ENCODE peak calls at places on chromosome 18, in ten cellular contexts. One of them, this sample, is unnamed. For H3K4me1, the result is how much of the 10 kb centered on the place peaks cover.

GRCh38 chr18:11008544-11008943 is 140.8 kb downstream of the PIEZO2 start:
- DNase-seq in A549: no peak
- DNase-seq in uterus: no peak
- DNase-seq in left ventricle myocardium inferior: no peak
- DNase-seq in PC-9: no peak
- DNase-seq in IMR-90: no peak
- DNase-seq in endodermal cell: no peak
- DNase-seq in osteoblast: no peak
- DNase-seq in MM.1S: no peak
- DNase-seq in CD8-positive, alpha-beta T cell: no peak
- DNase-seq in this sample: no peak

GRCh38 chr18:63321291-63321690 is 1.7 kb upstream of the BCL2 start:
- DNase-seq in A549: no peak
- DNase-seq in uterus: no peak
- DNase-seq in left ventricle myocardium inferior: no peak
- DNase-seq in PC-9: no peak
- DNase-seq in IMR-90: no peak
- DNase-seq in endodermal cell: no peak
- DNase-seq in osteoblast: no peak
- DNase-seq in MM.1S: no peak
- DNase-seq in CD8-positive, alpha-beta T cell: no peak
- DNase-seq in this sample: no peak

GRCh38 chr18:63788447-63789096 is 13.4 kb downstream of the SERPINB7 start:
- DNase-seq in A549: peak
- DNase-seq in uterus: no peak
- DNase-seq in left ventricle myocardium inferior: no peak
- DNase-seq in PC-9: peak
- DNase-seq in IMR-90: peak
- DNase-seq in endodermal cell: no peak
- DNase-seq in osteoblast: peak
- DNase-seq in MM.1S: no peak
- DNase-seq in CD8-positive, alpha-beta T cell: peak
- DNase-seq in this sample: peak

GRCh38 chr18:43805646-43806194 is 528.4 kb upstream of the SYT4 start:
- DNase-seq in A549: no peak
- DNase-seq in uterus: no peak
- DNase-seq in left ventricle myocardium inferior: no peak
- DNase-seq in PC-9: no peak
- DNase-seq in IMR-90: no peak
- DNase-seq in endodermal cell: no peak
- DNase-seq in osteoblast: no peak
- DNase-seq in MM.1S: no peak
- DNase-seq in CD8-positive, alpha-beta T cell: no peak
- DNase-seq in this sample: no peak

GRCh38 chr18:8963876-8964275 is 138.6 kb upstream of the NDUFV2 start:
- DNase-seq in A549: no peak
- DNase-seq in uterus: no peak
- DNase-seq in left ventricle myocardium inferior: no peak
- DNase-seq in PC-9: no peak
- DNase-seq in IMR-90: no peak
- DNase-seq in endodermal cell: no peak
- DNase-seq in osteoblast: no peak
- DNase-seq in MM.1S: no peak
- DNase-seq in CD8-positive, alpha-beta T cell: no peak
- DNase-seq in this sample: no peak

GRCh38 chr18:5546660-5547059 is 2.9 kb upstream of the EPB41L3 start:
- DNase-seq in A549: no peak
- DNase-seq in uterus: no peak
- DNase-seq in left ventricle myocardium inferior: no peak
- DNase-seq in PC-9: no peak
- DNase-seq in IMR-90: peak
- DNase-seq in endodermal cell: peak
- DNase-seq in osteoblast: no peak
- DNase-seq in MM.1S: no peak
- DNase-seq in CD8-positive, alpha-beta T cell: no peak
- DNase-seq in this sample: peak

GRCh38 chr18:11179959-11180519 is 30.7 kb upstream of the PIEZO2 start:
- DNase-seq in A549: no peak
- DNase-seq in uterus: no peak
- DNase-seq in left ventricle myocardium inferior: no peak
- DNase-seq in PC-9: no peak
- DNase-seq in IMR-90: no peak
- DNase-seq in endodermal cell: no peak
- DNase-seq in osteoblast: no peak
- DNase-seq in MM.1S: no peak
- DNase-seq in CD8-positive, alpha-beta T cell: no peak
- DNase-seq in this sample: no peak

GRCh38 chr18:40841473-40841872 is 1113.6 kb upstream of the PIK3C3 start:
- DNase-seq in A549: no peak
- DNase-seq in uterus: no peak
- DNase-seq in left ventricle myocardium inferior: no peak
- DNase-seq in PC-9: no peak
- DNase-seq in IMR-90: peak
- DNase-seq in endodermal cell: no peak
- DNase-seq in osteoblast: no peak
- DNase-seq in MM.1S: no peak
- DNase-seq in CD8-positive, alpha-beta T cell: no peak
- DNase-seq in this sample: peak

GRCh38 chr18:30712383-30712782 is 330.2 kb downstream of the DSC3 start:
- DNase-seq in A549: no peak
- DNase-seq in uterus: no peak
- DNase-seq in left ventricle myocardium inferior: no peak
- DNase-seq in PC-9: no peak
- DNase-seq in IMR-90: no peak
- DNase-seq in endodermal cell: no peak
- DNase-seq in osteoblast: no peak
- DNase-seq in MM.1S: peak
- DNase-seq in CD8-positive, alpha-beta T cell: no peak
- DNase-seq in this sample: no peak

GRCh38 chr18:53625997-53626599 is 598.4 kb downstream of the MBD2 start:
- DNase-seq in A549: no peak
- DNase-seq in uterus: no peak
- DNase-seq in left ventricle myocardium inferior: no peak
- DNase-seq in PC-9: no peak
- DNase-seq in IMR-90: no peak
- DNase-seq in endodermal cell: peak
- DNase-seq in osteoblast: no peak
- DNase-seq in MM.1S: no peak
- DNase-seq in CD8-positive, alpha-beta T cell: no peak
- DNase-seq in this sample: no peak

GRCh38 chr18:36321636-36322407 is 24.3 kb downstream of the FHOD3 start:
- DNase-seq in A549: no peak
- DNase-seq in uterus: no peak
- DNase-seq in left ventricle myocardium inferior: no peak
- DNase-seq in PC-9: peak
- DNase-seq in IMR-90: peak
- DNase-seq in endodermal cell: peak
- DNase-seq in osteoblast: no peak
- DNase-seq in MM.1S: no peak
- DNase-seq in CD8-positive, alpha-beta T cell: no peak
- DNase-seq in this sample: no peak

GRCh38 chr18:7117390-7118355 is at the start of gene LAMA1:
- DNase-seq in A549: no peak
- DNase-seq in uterus: no peak
- DNase-seq in left ventricle myocardium inferior: no peak
- DNase-seq in PC-9: no peak
- DNase-seq in IMR-90: peak
- DNase-seq in endodermal cell: peak
- DNase-seq in osteoblast: peak
- DNase-seq in MM.1S: no peak
- DNase-seq in CD8-positive, alpha-beta T cell: no peak
- DNase-seq in this sample: no peak

GRCh38 chr18:63949068-63949737 is at the start of gene HMSD:
- DNase-seq in A549: peak
- DNase-seq in uterus: no peak
- DNase-seq in left ventricle myocardium inferior: peak
- DNase-seq in PC-9: no peak
- DNase-seq in IMR-90: no peak
- DNase-seq in endodermal cell: peak
- DNase-seq in osteoblast: peak
- DNase-seq in MM.1S: peak
- DNase-seq in CD8-positive, alpha-beta T cell: peak
- DNase-seq in this sample: peak

GRCh38 chr18:78875268-78875997 is 104.2 kb upstream of the SALL3 start:
- DNase-seq in A549: no peak
- DNase-seq in uterus: no peak
- DNase-seq in left ventricle myocardium inferior: no peak
- DNase-seq in PC-9: no peak
- DNase-seq in IMR-90: no peak
- DNase-seq in endodermal cell: peak
- DNase-seq in osteoblast: no peak
- DNase-seq in MM.1S: no peak
- DNase-seq in CD8-positive, alpha-beta T cell: peak
- DNase-seq in this sample: no peak

GRCh38 chr18:8808001-8808400 is 102.6 kb downstream of the MTCL1 start:
- DNase-seq in A549: no peak
- DNase-seq in uterus: no peak
- DNase-seq in left ventricle myocardium inferior: no peak
- DNase-seq in PC-9: no peak
- DNase-seq in IMR-90: peak
- DNase-seq in endodermal cell: no peak
- DNase-seq in osteoblast: no peak
- DNase-seq in MM.1S: no peak
- DNase-seq in CD8-positive, alpha-beta T cell: no peak
- DNase-seq in this sample: no peak

GRCh38 chr18:77166523-77166922 is 33.9 kb upstream of the MBP start:
- DNase-seq in A549: no peak
- DNase-seq in uterus: no peak
- DNase-seq in left ventricle myocardium inferior: no peak
- DNase-seq in PC-9: no peak
- DNase-seq in IMR-90: no peak
- DNase-seq in endodermal cell: no peak
- DNase-seq in osteoblast: peak
- DNase-seq in MM.1S: no peak
- DNase-seq in CD8-positive, alpha-beta T cell: no peak
- DNase-seq in this sample: no peak

GRCh38 chr18:12880532-12880892 is 3.5 kb downstream of the PTPN2 start:
- DNase-seq in A549: no peak
- DNase-seq in uterus: no peak
- DNase-seq in left ventricle myocardium inferior: no peak
- DNase-seq in PC-9: no peak
- DNase-seq in IMR-90: no peak
- DNase-seq in endodermal cell: no peak
- DNase-seq in osteoblast: no peak
- DNase-seq in MM.1S: no peak
- DNase-seq in CD8-positive, alpha-beta T cell: no peak
- DNase-seq in this sample: no peak

GRCh38 chr18:24427484-24427883 is 1.0 kb downstream of the IMPACT start:
- DNase-seq in A549: no peak
- DNase-seq in uterus: no peak
- DNase-seq in left ventricle myocardium inferior: no peak
- DNase-seq in PC-9: no peak
- DNase-seq in IMR-90: peak
- DNase-seq in endodermal cell: peak
- DNase-seq in osteoblast: peak
- DNase-seq in MM.1S: no peak
- DNase-seq in CD8-positive, alpha-beta T cell: no peak
- DNase-seq in this sample: no peak

GRCh38 chr18:43060020-43060419 is 55.5 kb downstream of the RIT2 start:
- DNase-seq in A549: no peak
- DNase-seq in uterus: no peak
- DNase-seq in left ventricle myocardium inferior: no peak
- DNase-seq in PC-9: peak
- DNase-seq in IMR-90: no peak
- DNase-seq in endodermal cell: no peak
- DNase-seq in osteoblast: no peak
- DNase-seq in MM.1S: no peak
- DNase-seq in CD8-positive, alpha-beta T cell: no peak
- DNase-seq in this sample: no peak

GRCh38 chr18:58846325-58846724 is 18.4 kb upstream of the ZNF532 start:
- DNase-seq in A549: no peak
- DNase-seq in uterus: no peak
- DNase-seq in left ventricle myocardium inferior: no peak
- DNase-seq in PC-9: no peak
- DNase-seq in IMR-90: no peak
- DNase-seq in endodermal cell: no peak
- DNase-seq in osteoblast: no peak
- DNase-seq in MM.1S: no peak
- DNase-seq in CD8-positive, alpha-beta T cell: no peak
- DNase-seq in this sample: no peak
- H3K4me1 ChIP-seq in A549: under half
- H3K4me1 ChIP-seq in uterus: under half
- H3K4me1 ChIP-seq in left ventricle myocardium inferior: under half
- H3K4me1 ChIP-seq in PC-9: under half
- H3K4me1 ChIP-seq in IMR-90: under half
- H3K4me1 ChIP-seq in endodermal cell: under half
- H3K4me1 ChIP-seq in osteoblast: under half
- H3K4me1 ChIP-seq in MM.1S: under half
- H3K4me1 ChIP-seq in CD8-positive, alpha-beta T cell: under half
- H3K4me1 ChIP-seq in this sample: under half

GRCh38 chr18:67463829-67464228 is 52.7 kb downstream of the DSEL start:
- DNase-seq in A549: no peak
- DNase-seq in uterus: no peak
- DNase-seq in left ventricle myocardium inferior: no peak
- DNase-seq in PC-9: no peak
- DNase-seq in IMR-90: no peak
- DNase-seq in endodermal cell: peak
- DNase-seq in osteoblast: no peak
- DNase-seq in MM.1S: no peak
- DNase-seq in CD8-positive, alpha-beta T cell: no peak
- DNase-seq in this sample: no peak
- TF ChIP-seq CTCF in A549: no peak
- TF ChIP-seq CTCF in uterus: no peak
- TF ChIP-seq CTCF in left ventricle myocardium inferior: no peak
- TF ChIP-seq CTCF in PC-9: peak
- TF ChIP-seq CTCF in IMR-90: no peak
- TF ChIP-seq CTCF in endodermal cell: peak
- TF ChIP-seq CTCF in osteoblast: peak
- TF ChIP-seq CTCF in MM.1S: no peak
- TF ChIP-seq CTCF in CD8-positive, alpha-beta T cell: no peak
- TF ChIP-seq CTCF in this sample: peak

DNA sequence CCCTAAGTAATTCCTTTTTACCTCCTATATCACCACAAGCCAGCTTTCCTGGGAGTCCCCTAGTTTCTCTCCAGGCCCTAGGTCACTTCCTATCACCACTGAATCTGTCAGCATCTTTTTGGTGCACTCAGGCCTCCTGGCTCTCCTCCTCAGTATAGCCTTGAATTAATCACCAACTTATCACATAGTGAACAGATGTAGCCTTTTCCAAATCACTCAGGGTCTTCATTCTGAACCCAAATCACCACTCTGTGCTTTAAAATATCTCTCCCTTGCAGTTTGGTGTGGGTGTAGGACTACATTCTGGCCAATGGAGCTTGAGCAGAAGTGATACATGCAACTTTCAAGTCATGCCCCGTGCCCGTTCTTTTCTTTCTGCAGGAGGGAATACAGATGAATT is 29.6 kb upstream of the ATP8B1 start:
- DNase-seq in A549: no peak
- DNase-seq in uterus: no peak
- DNase-seq in left ventricle myocardium inferior: no peak
- DNase-seq in PC-9: no peak
- DNase-seq in IMR-90: no peak
- DNase-seq in endodermal cell: no peak
- DNase-seq in osteoblast: no peak
- DNase-seq in MM.1S: no peak
- DNase-seq in CD8-positive, alpha-beta T cell: no peak
- DNase-seq in this sample: no peak
- H3K4me1 ChIP-seq in A549: under half
- H3K4me1 ChIP-seq in uterus: under half
- H3K4me1 ChIP-seq in left ventricle myocardium inferior: under half
- H3K4me1 ChIP-seq in PC-9: under half
- H3K4me1 ChIP-seq in IMR-90: under half
- H3K4me1 ChIP-seq in endodermal cell: under half
- H3K4me1 ChIP-seq in osteoblast: under half
- H3K4me1 ChIP-seq in MM.1S: under half
- H3K4me1 ChIP-seq in CD8-positive, alpha-beta T cell: under half
- H3K4me1 ChIP-seq in this sample: under half

GRCh38 chr18:712401-713134 is at the start of gene ENOSF1:
- DNase-seq in A549: peak
- DNase-seq in uterus: peak
- DNase-seq in left ventricle myocardium inferior: peak
- DNase-seq in PC-9: peak
- DNase-seq in IMR-90: peak
- DNase-seq in endodermal cell: peak
- DNase-seq in osteoblast: peak
- DNase-seq in MM.1S: peak
- DNase-seq in CD8-positive, alpha-beta T cell: peak
- DNase-seq in this sample: peak
- TF ChIP-seq CTCF in A549: peak
- TF ChIP-seq CTCF in uterus: peak
- TF ChIP-seq CTCF in left ventricle myocardium inferior: peak
- TF ChIP-seq CTCF in PC-9: peak
- TF ChIP-seq CTCF in IMR-90: peak
- TF ChIP-seq CTCF in endodermal cell: peak
- TF ChIP-seq CTCF in osteoblast: peak
- TF ChIP-seq CTCF in MM.1S: peak
- TF ChIP-seq CTCF in CD8-positive, alpha-beta T cell: peak
- TF ChIP-seq CTCF in this sample: peak